ENCODE peak calls at places on chromosomes 5 and 9, in nine cellular contexts. I is foreskin fibroblast, L is tibial nerve, S is mucosa of descending colon, H is tibial artery, V is D721Med, G is fibroblast of lung, K is psoas muscle, N is lung. X is an unnamed sample.

GRCh38 chr9:133489253-133490190 is 10.6 kb upstream of the SLC2A6 start:
- DNase-seq in H (no peak), S (no peak), N (no peak), G (peak), K (peak), I (no peak), L (no peak), V (no peak), X (no peak)

GRCh38 chr5:58085800-58086199 is 374.1 kb downstream of the PLK2 start:
- DNase-seq in K (no peak), H (no peak), S (no peak), I (peak), G (peak), V (no peak), N (no peak), L (no peak), X (no peak)

GRCh38 chr5:170223906-170224305 is 8.9 kb upstream of the C5orf58 start:
- DNase-seq in I (no peak), G (no peak), H (no peak), L (no peak), K (no peak), S (no peak), N (no peak), V (no peak), X (no peak)

GRCh38 chr5:103624748-103625147 is 62.2 kb upstream of the NUDT12 start:
- DNase-seq in L (no peak), I (peak), H (no peak), G (peak), S (no peak), N (no peak), V (no peak), K (no peak), X (no peak)

GRCh38 chr9:97593960-97594359 is 39.2 kb downstream of the TSTD2 start:
- DNase-seq in S (no peak), L (no peak), K (no peak), H (no peak), G (no peak), N (no peak), I (no peak), V (no peak), X (no peak)

GRCh38 chr5:146794326-146795029 is 84.1 kb downstream of the PPP2R2B start:
- DNase-seq in V (no peak), K (no peak), L (no peak), I (no peak), G (peak), H (no peak), N (no peak), S (no peak), X (no peak)

GRCh38 chr9:29697011-29697410 is 2123.7 kb upstream of the C9orf72 start:
- DNase-seq in I (peak), H (no peak), G (peak), L (no peak), S (no peak), K (no peak), V (no peak), N (no peak), X (no peak)

GRCh38 chr9:35105571-35106342 is 2.8 kb upstream of the STOML2 start:
- DNase-seq in H (no peak), V (no peak), S (no peak), G (no peak), I (no peak), L (no peak), K (no peak), N (no peak), X (no peak)

GRCh38 chr5:80763211-80763610 is 108.4 kb upstream of the DHFR start:
- DNase-seq in H (no peak), N (no peak), G (peak), L (no peak), V (no peak), S (no peak), I (no peak), K (no peak), X (no peak)

GRCh38 chr5:103744159-103744558 is 181.6 kb upstream of the NUDT12 start:
- DNase-seq in H (no peak), S (no peak), K (no peak), N (no peak), G (peak), I (peak), L (no peak), V (no peak), X (no peak)

GRCh38 chr5:43258116-43258515 is 55.1 kb downstream of the HMGCS1 start:
- DNase-seq in G (no peak), K (no peak), L (no peak), V (no peak), I (no peak), H (no peak), S (no peak), N (no peak), X (no peak)

GRCh38 chr5:44885903-44886302 is 77.2 kb downstream of the MRPS30 start:
- DNase-seq in G (peak), I (no peak), S (no peak), L (no peak), N (no peak), K (no peak), H (no peak), V (no peak), X (peak)

GRCh38 chr5:1785984-1786383 is 13.7 kb downstream of the MRPL36 start:
- DNase-seq in H (no peak), S (no peak), N (no peak), I (no peak), G (no peak), K (no peak), L (no peak), V (no peak), X (no peak)

GRCh38 chr5:139654464-139654863 is 6.3 kb downstream of the CXXC5 start:
- DNase-seq in N (no peak), V (no peak), S (no peak), L (no peak), K (no peak), G (no peak), H (no peak), I (no peak), X (no peak)

GRCh38 chr9:120876842-120877240 is at the start of gene PHF19:
- DNase-seq in G (peak), S (no peak), L (no peak), K (peak), H (no peak), I (peak), N (no peak), V (no peak), X (no peak)

GRCh38 chr9:109242751-109243150 is 75.7 kb upstream of the FRRS1L start:
- DNase-seq in H (no peak), G (no peak), L (no peak), V (no peak), K (no peak), N (no peak), S (no peak), I (no peak), X (no peak)

GRCh38 chr5:17289681-17290619 is 72.5 kb downstream of the BASP1 start:
- DNase-seq in V (no peak), I (no peak), S (no peak), H (no peak), G (peak), L (no peak), K (no peak), N (no peak), X (no peak)

GRCh38 chr9:22170162-22170932 is 161.2 kb upstream of the CDKN2B start:
- DNase-seq in I (peak), N (no peak), V (no peak), L (no peak), S (no peak), G (peak), K (no peak), H (no peak), X (no peak)

GRCh38 chr9:14520341-14520740 is 172.9 kb downstream of the ZDHHC21 start:
- DNase-seq in G (peak), V (no peak), N (no peak), H (no peak), I (no peak), S (no peak), K (no peak), L (no peak), X (no peak)

GRCh38 chr5:15573594-15573993 is 73.6 kb downstream of the FBXL7 start:
- DNase-seq in H (no peak), G (peak), K (no peak), L (no peak), V (no peak), I (peak), N (no peak), S (no peak), X (no peak)

GRCh38 chr9:134591082-134591571 is 50.5 kb upstream of the COL5A1 start:
- DNase-seq in H (no peak), K (no peak), V (no peak), N (peak), L (no peak), G (peak), I (no peak), S (no peak), X (no peak)

GRCh38 chr9:109730228-109730627 is 49.8 kb upstream of the PALM2AKAP2 start:
- DNase-seq in N (peak), K (no peak), I (peak), H (no peak), S (peak), G (no peak), L (no peak), V (no peak), X (no peak)

GRCh38 chr9:100488171-100488570 is 15.2 kb downstream of the TMEFF1 start:
- DNase-seq in I (no peak), K (no peak), G (no peak), S (no peak), V (no peak), H (no peak), L (no peak), N (no peak), X (no peak)

GRCh38 chr9:89529243-89530030 is 31.5 kb upstream of the SEMA4D start:
- DNase-seq in H (no peak), L (no peak), G (no peak), I (no peak), N (no peak), V (no peak), S (no peak), K (no peak), X (no peak)

GRCh38 chr5:149797897-149798296 is 67.8 kb downstream of the PPARGC1B start:
- DNase-seq in V (no peak), I (no peak), K (no peak), N (no peak), H (no peak), G (no peak), L (no peak), S (no peak), X (no peak)

GRCh38 chr9:79868532-79869189 is 296.9 kb downstream of the TLE4 start:
- DNase-seq in G (no peak), H (no peak), S (no peak), V (no peak), K (no peak), I (no peak), L (no peak), N (no peak), X (no peak)

GRCh38 chr9:131578778-131579504 is 33.6 kb downstream of the PRRT1B start:
- DNase-seq in I (no peak), K (no peak), N (no peak), V (no peak), L (no peak), G (no peak), S (no peak), H (no peak), X (peak)

GRCh38 chr9:121299467-121300282 is 31.7 kb downstream of the GSN start:
- DNase-seq in V (peak), S (peak), L (peak), H (peak), N (peak), G (no peak), K (peak), I (peak), X (peak)

GRCh38 chr9:27527702-27528277 is 1.8 kb downstream of the MOB3B start:
- DNase-seq in V (no peak), K (no peak), L (no peak), N (no peak), H (no peak), I (no peak), G (no peak), S (no peak), X (no peak)

GRCh38 chr9:98399950-98400683 is 144.7 kb upstream of the TBC1D2 start:
- DNase-seq in V (no peak), H (no peak), N (no peak), G (no peak), K (no peak), S (no peak), L (no peak), I (no peak), X (no peak)

GRCh38 chr5:120803282-120803681 is 339.2 kb downstream of the PRR16 start:
- DNase-seq in I (peak), V (no peak), L (no peak), H (no peak), N (no peak), K (no peak), G (peak), S (no peak), X (no peak)

GRCh38 chr5:86909896-86910295 is 292.2 kb downstream of the COX7C start:
- DNase-seq in G (peak), V (no peak), L (no peak), N (no peak), S (no peak), K (no peak), H (no peak), I (peak), X (no peak)

GRCh38 chr9:127450831-127451680 is at the start of the genes LRSAM1 and RPL12:
- DNase-seq in G (peak), I (peak), H (peak), S (peak), L (peak), V (peak), K (peak), N (peak), X (peak)

GRCh38 chr9:108815156-108815555 is 40.6 kb downstream of the ACTL7B start:
- DNase-seq in L (no peak), H (no peak), S (no peak), I (no peak), G (no peak), V (no peak), K (no peak), N (peak), X (no peak)

GRCh38 chr5:87048156-87048555 is 219.5 kb upstream of the RASA1 start:
- DNase-seq in I (no peak), L (no peak), H (no peak), S (no peak), G (no peak), K (no peak), V (no peak), N (no peak), X (no peak)

GRCh38 chr5:59193616-59194319 is 610.9 kb downstream of the RAB3C start:
- DNase-seq in V (no peak), K (peak), N (no peak), G (peak), I (peak), S (no peak), L (no peak), H (no peak), X (no peak)

DNA sequence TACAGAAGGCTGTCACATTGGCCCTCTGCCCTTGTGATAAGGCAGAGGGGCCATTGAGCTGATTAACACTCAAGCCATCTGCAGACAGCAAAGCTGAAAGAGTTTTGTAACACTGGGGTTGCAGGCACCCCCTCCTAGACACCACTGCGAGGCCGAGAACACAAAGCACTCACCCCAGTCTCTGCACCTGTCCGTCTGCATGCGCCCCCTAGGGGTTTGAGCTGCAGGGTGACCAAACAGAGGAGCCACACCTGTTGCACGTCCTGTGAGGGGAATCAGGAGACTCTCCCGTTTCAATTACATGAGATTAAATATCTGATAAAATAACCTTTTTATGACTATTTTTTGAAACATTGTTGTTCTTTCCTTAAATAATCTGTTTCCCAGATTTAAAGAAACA is 1180.4 kb downstream of the CDH9 start:
- DNase-seq in K (no peak), H (no peak), V (no peak), S (no peak), G (no peak), N (no peak), I (no peak), L (no peak), X (no peak)
- TF ChIP-seq CTCF in K (no peak), H (no peak), V (peak), S (no peak), G (no peak), N (no peak), I (no peak), L (no peak), X (peak)

DNA sequence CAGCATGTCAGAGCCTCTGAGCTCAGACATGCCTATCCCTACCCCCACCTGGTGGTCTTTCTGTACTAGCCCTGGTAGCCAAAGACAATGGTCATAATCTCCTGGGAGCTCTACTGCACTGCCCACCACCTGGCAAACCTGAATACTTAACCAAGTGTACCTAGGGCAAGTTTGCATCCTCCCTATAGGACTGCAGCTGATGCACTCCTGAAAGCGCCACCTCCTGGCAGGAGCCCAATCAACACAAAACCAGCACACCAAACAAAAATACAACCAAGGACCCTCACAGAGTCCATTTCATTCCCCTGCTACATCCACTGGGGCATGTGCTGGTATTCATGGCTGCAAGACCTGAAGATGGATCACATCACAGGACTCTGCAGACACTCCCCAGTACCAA is 14.8 kb upstream of the FAM174A start:
- DNase-seq in L (no peak), V (no peak), G (no peak), N (no peak), H (no peak), S (no peak), I (no peak), K (no peak), X (no peak)
- TF ChIP-seq CTCF in L (no peak), V (no peak), G (peak), N (no peak), H (no peak), S (no peak), I (no peak), K (no peak), X (no peak)

GRCh38 chr5:179821298-179822058 is 773 bp downstream of the SQSTM1 start:
- DNase-seq in I (peak), V (peak), G (peak), H (peak), L (peak), K (peak), S (peak), N (peak), X (peak)
- TF ChIP-seq CTCF in I (no peak), V (no peak), G (no peak), H (no peak), L (no peak), K (no peak), S (no peak), N (no peak), X (peak)

GRCh38 chr5:133624316-133624715 is 12.0 kb upstream of the FSTL4 start:
- DNase-seq in V (no peak), G (no peak), L (no peak), I (no peak), H (no peak), N (no peak), K (no peak), S (no peak), X (no peak)

GRCh38 chr5:133627180-133627579 is 14.8 kb upstream of the FSTL4 start:
- DNase-seq in S (no peak), G (no peak), H (no peak), K (no peak), L (no peak), I (no peak), V (no peak), N (no peak), X (no peak)
- TF ChIP-seq CTCF in S (no peak), G (no peak), H (no peak), K (no peak), L (no peak), I (no peak), V (no peak), N (no peak), X (no peak)

GRCh38 chr9:130029223-130029583 is 13.8 kb downstream of the FNBP1 start:
- DNase-seq in K (no peak), N (no peak), H (no peak), L (no peak), S (no peak), V (no peak), I (no peak), G (no peak), X (no peak)
- TF ChIP-seq CTCF in K (no peak), N (no peak), H (no peak), L (no peak), S (no peak), V (no peak), I (no peak), G (no peak), X (no peak)